ENCODE peak calls at places on chromosomes 3 and 15, in five cellular contexts. Z is HCT116, L is GM12878, M is HepG2, C is K562. U is an unnamed sample. For H3K4me1, the result is how much of the 10 kb centered on the place peaks cover.

GRCh38 chr3:156547637-156548036 is 7.3 kb downstream of the SSR3 start:
- DNase-seq in Z (no peak), L (no peak), M (no peak), C (no peak), U (no peak)

GRCh38 chr3:129429080-129429451 is 630 bp upstream of the EFCAB12 start:
- DNase-seq in Z (no peak), L (no peak), M (no peak), C (no peak), U (no peak)

GRCh38 chr3:140007946-140008692 is 73.1 kb downstream of the CLSTN2 start:
- DNase-seq in Z (no peak), L (no peak), M (no peak), C (no peak), U (no peak)

GRCh38 chr15:87954783-87955182 is 301.8 kb downstream of the NTRK3 start:
- DNase-seq in Z (no peak), L (no peak), M (no peak), C (no peak), U (no peak)

GRCh38 chr3:43062556-43063040 is 43.3 kb downstream of the POMGNT2 start:
- DNase-seq in Z (no peak), L (no peak), M (no peak), C (peak), U (no peak)

GRCh38 chr3:58167431-58168351 is 43.1 kb downstream of the DNASE1L3 start:
- DNase-seq in Z (no peak), L (no peak), M (no peak), C (peak), U (peak)

GRCh38 chr15:55630921-55631320 is 42.8 kb upstream of the PYGO1 start:
- DNase-seq in Z (no peak), L (no peak), M (no peak), C (no peak), U (no peak)

GRCh38 chr3:95356764-95357501 is 1294.1 kb downstream of the NSUN3 start:
- DNase-seq in Z (no peak), L (peak), M (no peak), C (no peak), U (no peak)

GRCh38 chr3:145798691-145799550 is 362.1 kb downstream of the PLOD2 start:
- DNase-seq in Z (no peak), L (no peak), M (no peak), C (no peak), U (no peak)

GRCh38 chr3:126487151-126487771 is 11.6 kb upstream of the ZXDC start:
- DNase-seq in Z (no peak), L (no peak), M (peak), C (peak), U (no peak)

GRCh38 chr3:55434789-55435188 is 52.3 kb downstream of the WNT5A start:
- DNase-seq in Z (no peak), L (no peak), M (no peak), C (peak), U (peak)

GRCh38 chr15:78192826-78193594 is 41.4 kb downstream of the ACSBG1 start:
- DNase-seq in Z (no peak), L (no peak), M (no peak), C (no peak), U (no peak)

GRCh38 chr15:92141607-92142006 is 252.1 kb upstream of the ST8SIA2 start:
- DNase-seq in Z (no peak), L (no peak), M (no peak), C (no peak), U (no peak)

GRCh38 chr3:34212671-34213070 is 414.2 kb downstream of the PDCD6IP start:
- DNase-seq in Z (no peak), L (no peak), M (no peak), C (no peak), U (no peak)

GRCh38 chr3:16488637-16489036 is 24.9 kb downstream of the RFTN1 start:
- DNase-seq in Z (no peak), L (no peak), M (no peak), C (no peak), U (no peak)
- TF ChIP-seq MAX in Z (no peak), L (no peak), M (no peak), C (no peak), U (no peak)

GRCh38 chr3:15317164-15317477 is 15.3 kb downstream of the SH3BP5 start:
- DNase-seq in Z (no peak), L (no peak), M (no peak), C (no peak), U (no peak)
- H3K4me1 ChIP-seq in Z (under half), L (under half), M (under half), C (under half), U (under half)

GRCh38 chr3:4042869-4043268 is 243.6 kb downstream of the LRRN1 start:
- DNase-seq in Z (no peak), L (no peak), M (no peak), C (no peak), U (no peak)

GRCh38 chr3:4047343-4047742 is 248.1 kb downstream of the LRRN1 start:
- DNase-seq in Z (no peak), L (no peak), M (no peak), C (no peak), U (no peak)

GRCh38 chr3:4042070-4042469 is 242.8 kb downstream of the LRRN1 start:
- DNase-seq in Z (no peak), L (no peak), M (no peak), C (no peak), U (no peak)

GRCh38 chr3:4045756-4046155 is 246.5 kb downstream of the LRRN1 start:
- DNase-seq in Z (no peak), L (no peak), M (no peak), C (no peak), U (no peak)

GRCh38 chr3:4043867-4044575 is 244.8 kb downstream of the LRRN1 start:
- DNase-seq in Z (no peak), L (no peak), M (no peak), C (no peak), U (no peak)
- TF ChIP-seq CEBPB in Z (no peak), L (no peak), M (no peak), C (no peak), U (no peak)

GRCh38 chr15:100918690-100919480 is at the start of gene LRRK1:
- DNase-seq in Z (no peak), L (no peak), M (no peak), C (peak), U (peak)
- TF ChIP-seq MAX in Z (peak), L (no peak), M (no peak), C (no peak), U (no peak)

U was measured in A549.